ENCODE peak calls at places on chromosome 2, in ten cellular contexts. M, Q, Z, R, U, G, V, C, B and X are unnamed samples.

GRCh38 chr2:163731735-163732134 is 4.1 kb downstream of the FIGN start:
- DNase-seq in M (no peak), Q (no peak), Z (no peak), R (no peak), U (no peak), G (no peak), V (peak), C (no peak), B (no peak), X (no peak)

GRCh38 chr2:195370167-195370943 is 286.7 kb upstream of the SLC39A10 start:
- DNase-seq in M (no peak), Q (no peak), Z (no peak), R (no peak), U (no peak), G (no peak), V (no peak), C (no peak), B (no peak), X (no peak)

GRCh38 chr2:11678306-11678960 is 8.4 kb upstream of the NTSR2 start:
- DNase-seq in M (no peak), Q (no peak), Z (no peak), R (no peak), U (no peak), G (no peak), V (no peak), C (no peak), B (no peak), X (no peak)

GRCh38 chr2:127643698-127644660 is 2.0 kb upstream of the GPR17 start:
- DNase-seq in M (no peak), Q (no peak), Z (no peak), R (no peak), U (no peak), G (no peak), V (no peak), C (no peak), B (no peak), X (no peak)

GRCh38 chr2:173815778-173816177 is 149.4 kb downstream of the SP3 start:
- DNase-seq in M (no peak), Q (no peak), Z (no peak), R (no peak), U (no peak), G (no peak), V (no peak), C (no peak), B (peak), X (no peak)

GRCh38 chr2:223633656-223634055 is 31.5 kb upstream of the SCG2 start:
- DNase-seq in M (no peak), Q (no peak), Z (no peak), R (no peak), U (no peak), G (no peak), V (no peak), C (no peak), B (no peak), X (no peak)

GRCh38 chr2:112181571-112182290 is 43.5 kb downstream of the FBLN7 start:
- DNase-seq in M (peak), Q (no peak), Z (peak), R (peak), U (no peak), G (peak), V (no peak), C (no peak), B (no peak), X (peak)

GRCh38 chr2:85804583-85804982 is 50.8 kb downstream of the ATOH8 start:
- DNase-seq in M (no peak), Q (no peak), Z (no peak), R (no peak), U (peak), G (no peak), V (peak), C (no peak), B (peak), X (peak)

GRCh38 chr2:13046557-13047165 is 329.9 kb downstream of the TRIB2 start:
- DNase-seq in M (no peak), Q (peak), Z (no peak), R (no peak), U (no peak), G (no peak), V (peak), C (no peak), B (peak), X (no peak)

GRCh38 chr2:60336442-60337141 is 216.9 kb downstream of the BCL11A start:
- DNase-seq in M (no peak), Q (no peak), Z (no peak), R (no peak), U (no peak), G (no peak), V (no peak), C (no peak), B (no peak), X (no peak)